ENCODE peak calls at places on chromosomes 5 and 9, in eight cellular contexts. X is EL, E is WTC11, P is HFFc6, N is posterior vena cava, H is NCI-H1105, D is kidney tubule cell, J is iPS DF 19.7. U is an unnamed sample.

GRCh38 chr9:680106-680505 is 161.4 kb upstream of the DMRT1 start:
- DNase-seq in X (no peak), E (no peak), P (no peak), N (no peak), H (no peak), D (no peak), J (no peak), U (no peak)

GRCh38 chr5:135050244-135050767 is 16.3 kb upstream of the PITX1 start:
- DNase-seq in X (no peak), E (no peak), P (no peak), N (no peak), H (no peak), D (no peak), J (no peak), U (no peak)

GRCh38 chr5:164345173-164345572 is 839.8 kb downstream of the MAT2B start:
- DNase-seq in X (peak), E (no peak), P (no peak), N (no peak), H (peak), D (peak), J (no peak), U (peak)

GRCh38 chr5:123937230-123937629 is 425.3 kb downstream of the CSNK1G3 start:
- DNase-seq in X (peak), E (peak), P (peak), N (no peak), H (no peak), D (peak), J (peak), U (no peak)

GRCh38 chr9:110199643-110200042 is 8.3 kb downstream of the C9orf152 start:
- DNase-seq in X (no peak), E (no peak), P (no peak), N (no peak), H (no peak), D (peak), J (no peak), U (no peak)

GRCh38 chr9:69222953-69223352 is 48.9 kb downstream of the TJP2 start:
- DNase-seq in X (no peak), E (no peak), P (no peak), N (no peak), H (no peak), D (no peak), J (no peak), U (no peak)

GRCh38 chr9:2116073-2116472 is 100.9 kb downstream of the SMARCA2 start:
- DNase-seq in X (peak), E (peak), P (peak), N (no peak), H (no peak), D (peak), J (peak), U (no peak)

GRCh38 chr5:80141147-80141671 is 106.1 kb downstream of the THBS4 start:
- DNase-seq in X (no peak), E (peak), P (peak), N (peak), H (no peak), D (no peak), J (peak), U (no peak)

GRCh38 chr5:143037071-143037470 is 266.9 kb downstream of the ARHGAP26 start:
- DNase-seq in X (no peak), E (no peak), P (no peak), N (no peak), H (no peak), D (peak), J (peak), U (no peak)

GRCh38 chr9:123321874-123322770 is 33.9 kb upstream of the CRB2 start:
- DNase-seq in X (no peak), E (no peak), P (no peak), N (no peak), H (no peak), D (no peak), J (no peak), U (no peak)

GRCh38 chr9:18893491-18893890 is 139.5 kb downstream of the SAXO1 start:
- DNase-seq in X (no peak), E (no peak), P (no peak), N (no peak), H (no peak), D (no peak), J (no peak), U (no peak)

GRCh38 chr5:57334475-57334874 is 148.1 kb downstream of the ACTBL2 start:
- DNase-seq in X (no peak), E (no peak), P (no peak), N (no peak), H (no peak), D (no peak), J (no peak), U (no peak)

GRCh38 chr9:113675475-113675941 is 200.6 kb upstream of the ZNF618 start:
- DNase-seq in X (peak), E (no peak), P (peak), N (peak), H (no peak), D (peak), J (no peak), U (no peak)

GRCh38 chr5:79858097-79858723 is 132.9 kb downstream of the MTX3 start:
- DNase-seq in X (peak), E (peak), P (peak), N (peak), H (no peak), D (peak), J (peak), U (no peak)

GRCh38 chr5:172051643-172052362 is 45.4 kb upstream of the FBXW11 start:
- DNase-seq in X (peak), E (no peak), P (no peak), N (no peak), H (no peak), D (peak), J (no peak), U (no peak)

GRCh38 chr9:133621868-133622267 is 12.7 kb upstream of the FAM163B start:
- DNase-seq in X (no peak), E (no peak), P (no peak), N (no peak), H (no peak), D (no peak), J (no peak), U (no peak)

GRCh38 chr5:68122439-68122906 is 93.1 kb upstream of the PIK3R1 start:
- DNase-seq in X (no peak), E (no peak), P (no peak), N (no peak), H (no peak), D (no peak), J (no peak), U (no peak)

GRCh38 chr9:2570615-2571479 is 50.7 kb upstream of the VLDLR start:
- DNase-seq in X (peak), E (no peak), P (peak), N (peak), H (peak), D (peak), J (no peak), U (peak)

GRCh38 chr9:125428515-125429467 is 167.2 kb downstream of the GAPVD1 start:
- DNase-seq in X (no peak), E (no peak), P (no peak), N (no peak), H (no peak), D (no peak), J (no peak), U (no peak)

GRCh38 chr5:90131734-90132133 is 277.8 kb downstream of the CETN3 start:
- DNase-seq in X (no peak), E (no peak), P (no peak), N (no peak), H (no peak), D (no peak), J (no peak), U (no peak)

GRCh38 chr5:86716121-86716520 is 98.4 kb downstream of the COX7C start:
- DNase-seq in X (no peak), E (no peak), P (no peak), N (no peak), H (peak), D (no peak), J (no peak), U (no peak)

GRCh38 chr9:136544549-136545064 is 1.2 kb downstream of the NOTCH1 start:
- DNase-seq in X (peak), E (no peak), P (no peak), N (no peak), H (no peak), D (peak), J (no peak), U (no peak)

GRCh38 chr5:126970517-126971017 is 59.8 kb downstream of the MARCHF3 start:
- DNase-seq in X (peak), E (no peak), P (peak), N (no peak), H (no peak), D (no peak), J (no peak), U (no peak)

GRCh38 chr5:120139039-120139438 is 325.1 kb upstream of the PRR16 start:
- DNase-seq in X (peak), E (no peak), P (peak), N (no peak), H (no peak), D (peak), J (no peak), U (no peak)

GRCh38 chr5:175867587-175868347 is 3.6 kb upstream of the CPLX2 start:
- DNase-seq in X (peak), E (peak), P (peak), N (peak), H (peak), D (peak), J (no peak), U (no peak)

GRCh38 chr9:27033815-27034403 is 28.4 kb upstream of the LRRC19 start:
- DNase-seq in X (peak), E (peak), P (peak), N (no peak), H (peak), D (peak), J (no peak), U (no peak)

GRCh38 chr9:15293727-15294405 is 13.2 kb downstream of the TTC39B start:
- DNase-seq in X (no peak), E (no peak), P (peak), N (no peak), H (no peak), D (no peak), J (no peak), U (no peak)

GRCh38 chr9:655875-656274 is 185.6 kb upstream of the DMRT1 start:
- DNase-seq in X (no peak), E (no peak), P (no peak), N (peak), H (no peak), D (no peak), J (no peak), U (no peak)

U was measured in NCI-H1436 treated with DMSO at 0.1 percent for 48 hours.